ENCODE peak calls at places on chromosomes 12 and 14, in six cellular contexts. W is RPMI7951, Y is EH, P is C1 segment of cervical spinal cord, K is left ventricle myocardium inferior, H is amniotic stem cell. U is an unnamed sample.

GRCh38 chr14:104926619-104927431 is 2.1 kb downstream of the PLD4 start:
- DNase-seq in Y (no peak), P (no peak), K (peak; percentile 9), H (no peak), W (no peak), U (no peak)

GRCh38 chr14:37384870-37385596 is 187.3 kb downstream of the MIPOL1 start:
- DNase-seq in Y (no peak), W (no peak), K (no peak), H (no peak), P (no peak), U (no peak)

GRCh38 chr12:46303039-46303666 is 34.3 kb upstream of the SLC38A1 start:
- DNase-seq in P (no peak), W (peak; percentile 26), Y (peak; percentile 54), K (no peak), H (no peak), U (peak; percentile 17)

GRCh38 chr14:82238649-82239048 is 705.0 kb upstream of the SEL1L start:
- DNase-seq in H (no peak), Y (no peak), P (no peak), K (no peak), W (no peak), U (no peak)

GRCh38 chr12:71780207-71780822 is 25.7 kb downstream of the RAB21 start:
- DNase-seq in H (peak; percentile 40), P (no peak), W (peak; percentile 26), Y (peak; percentile 54), K (no peak), U (no peak)

GRCh38 chr14:33730163-33730562 is 220.7 kb downstream of the EGLN3 start:
- DNase-seq in P (no peak), H (no peak), K (no peak), W (no peak), Y (no peak), U (no peak)

GRCh38 chr12:129868566-129868965 is 35.3 kb downstream of the TMEM132D start:
- DNase-seq in K (no peak), H (no peak), W (peak; percentile 16), Y (no peak), P (no peak), U (no peak)

GRCh38 chr14:41302776-41303175 is 303.9 kb upstream of the LRFN5 start:
- DNase-seq in H (no peak), K (no peak), P (no peak), Y (no peak), W (no peak), U (no peak)

GRCh38 chr14:105193916-105194782 is 13.0 kb upstream of the NUDT14 start:
- DNase-seq in K (no peak), P (no peak), Y (no peak), W (no peak), H (no peak), U (no peak)

GRCh38 chr14:91693342-91693741 is 38.5 kb downstream of the CATSPERB start:
- DNase-seq in H (no peak), W (no peak), K (no peak), P (no peak), Y (no peak), U (no peak)

GRCh38 chr14:20848955-20849570 is 42.1 kb upstream of the RNASE3 start:
- DNase-seq in P (no peak), H (no peak), Y (no peak), W (no peak), K (no peak), U (no peak)

GRCh38 chr12:14567311-14568195 is at the start of gene PLBD1:
- DNase-seq in H (no peak), P (peak; percentile 28), Y (peak; percentile 16), K (peak; percentile 81), W (peak; percentile 20), U (peak; percentile 10)

GRCh38 chr14:52550661-52551060 is 1.6 kb downstream of the TXNDC16 start:
- DNase-seq in P (no peak), K (no peak), H (no peak), W (no peak), Y (no peak), U (no peak)

GRCh38 chr12:123056053-123056452 is 75.6 kb downstream of the ARL6IP4 start:
- DNase-seq in K (no peak), Y (peak; percentile 43), W (peak; percentile 72), H (no peak), P (no peak), U (no peak)

GRCh38 chr12:116990329-116990728 is 79.6 kb downstream of the FBXW8 start:
- DNase-seq in P (no peak), Y (peak; percentile 22), H (no peak), K (no peak), W (no peak), U (no peak)

GRCh38 chr12:89038831-89039509 is 313.3 kb downstream of the DUSP6 start:
- DNase-seq in H (no peak), W (no peak), Y (no peak), K (no peak), P (no peak), U (no peak)

GRCh38 chr14:34062353-34062973 is 111.6 kb upstream of the EGLN3 start:
- DNase-seq in W (no peak), H (no peak), K (no peak), P (no peak), Y (no peak), U (no peak)

GRCh38 chr12:58479403-58479802 is 440.9 kb downstream of the LRIG3 start:
- DNase-seq in P (no peak), H (no peak), W (peak; percentile 59), Y (no peak), K (no peak), U (no peak)

GRCh38 chr12:112932485-112933151 is 5.7 kb upstream of the OAS3 start:
- DNase-seq in H (no peak), K (no peak), P (no peak), Y (no peak), W (no peak), U (no peak)

GRCh38 chr14:48857366-48857765 is 728.8 kb downstream of the RPS29 start:
- DNase-seq in H (no peak), K (no peak), W (peak; percentile 1), P (no peak), Y (no peak), U (no peak)

GRCh38 chr12:85639834-85640233 is 196.4 kb downstream of the RASSF9 start:
- DNase-seq in H (no peak), P (no peak), Y (no peak), K (no peak), W (no peak), U (no peak)

GRCh38 chr12:52740591-52740990 is 36.6 kb downstream of the KRT76 start:
- DNase-seq in H (no peak), K (no peak), P (no peak), W (no peak), Y (no peak), U (no peak)

GRCh38 chr12:109939504-109939903 is 39.4 kb downstream of the TCHP start:
- DNase-seq in Y (no peak), W (no peak), K (no peak), P (no peak), H (no peak), U (no peak)

GRCh38 chr12:131565256-131566005 is 145.5 kb upstream of the SFSWAP start:
- DNase-seq in P (no peak), H (no peak), Y (no peak), W (no peak), K (no peak), U (no peak)

GRCh38 chr12:122135437-122136031 is 38.5 kb downstream of the IL31 start:
- DNase-seq in W (no peak), P (no peak), H (no peak), K (no peak), Y (no peak), U (no peak)

GRCh38 chr12:20350495-20350894 is 17.8 kb upstream of the PDE3A start:
- DNase-seq in W (no peak), H (peak; percentile 48), P (no peak), K (no peak), Y (peak; percentile 93), U (no peak)

GRCh38 chr12:115455268-115455681 is 771.3 kb upstream of the TBX3 start:
- DNase-seq in W (no peak), K (no peak), Y (no peak), P (no peak), H (no peak), U (no peak)

GRCh38 chr12:64675795-64676194 is 65.5 kb downstream of the RASSF3 start:
- DNase-seq in Y (peak; percentile 84), K (peak; percentile 30), P (no peak), H (no peak), W (peak; percentile 92), U (no peak)

GRCh38 chr12:62677355-62677754 is 210.7 kb downstream of the MON2 start:
- DNase-seq in H (no peak), W (no peak), Y (no peak), K (no peak), P (no peak), U (no peak)

GRCh38 chr12:92108651-92109050 is 37.0 kb downstream of the BTG1 start:
- DNase-seq in K (no peak), Y (peak; percentile 87), P (no peak), H (no peak), W (no peak), U (no peak)